ENCODE peak calls at places on chromosomes 12 and 14, in nine cellular contexts. Y, X, T, W, Z, N, L, S and B are unnamed samples.

GRCh38 chr14:53912121-53912520 is 44.5 kb downstream of the BMP4 start:
- DNase-seq in Y (no peak), X (no peak), T (no peak), W (no peak), Z (no peak), N (no peak), L (no peak), S (no peak), B (no peak)

GRCh38 chr12:46562625-46563228 is 190.2 kb upstream of the SLC38A2 start:
- DNase-seq in Y (no peak), X (no peak), T (no peak), W (peak), Z (peak), N (no peak), L (peak), S (no peak), B (no peak)

GRCh38 chr12:93750056-93750455 is 72.9 kb downstream of the CRADD start:
- DNase-seq in Y (no peak), X (no peak), T (no peak), W (no peak), Z (no peak), N (no peak), L (no peak), S (no peak), B (no peak)

GRCh38 chr14:100696590-100696989 is 30.1 kb upstream of the DLK1 start:
- DNase-seq in Y (no peak), X (no peak), T (no peak), W (no peak), Z (no peak), N (no peak), L (no peak), S (no peak), B (no peak)

GRCh38 chr12:106245767-106246166 is 2.1 kb downstream of the CKAP4 start:
- DNase-seq in Y (no peak), X (no peak), T (no peak), W (peak), Z (peak), N (no peak), L (peak), S (no peak), B (no peak)

GRCh38 chr14:104110491-104111209 is 25.1 kb downstream of the ASPG start:
- DNase-seq in Y (peak), X (no peak), T (no peak), W (no peak), Z (no peak), N (no peak), L (no peak), S (no peak), B (no peak)

GRCh38 chr14:104132981-104133380 is 5.4 kb upstream of the KIF26A start:
- DNase-seq in Y (peak), X (no peak), T (no peak), W (no peak), Z (no peak), N (no peak), L (peak), S (no peak), B (no peak)

GRCh38 chr12:16325426-16325825 is 22.0 kb upstream of the MGST1 start:
- DNase-seq in Y (no peak), X (no peak), T (no peak), W (no peak), Z (no peak), N (no peak), L (no peak), S (no peak), B (no peak)

GRCh38 chr12:105504286-105504685 is 173.8 kb downstream of the C12orf75 start:
- DNase-seq in Y (no peak), X (no peak), T (no peak), W (no peak), Z (no peak), N (no peak), L (peak), S (no peak), B (no peak)

GRCh38 chr12:21566223-21566906 is 38.3 kb downstream of the GYS2 start:
- DNase-seq in Y (no peak), X (no peak), T (no peak), W (peak), Z (no peak), N (no peak), L (no peak), S (no peak), B (no peak)

GRCh38 chr12:121568971-121569808 is 11.6 kb downstream of the KDM2B start:
- DNase-seq in Y (no peak), X (no peak), T (no peak), W (peak), Z (peak), N (no peak), L (peak), S (no peak), B (no peak)

GRCh38 chr12:14960548-14961465 is 594 bp downstream of the ARHGDIB start:
- DNase-seq in Y (no peak), X (peak), T (no peak), W (no peak), Z (peak), N (no peak), L (no peak), S (no peak), B (peak)

GRCh38 chr12:23083267-23083666 is 458.3 kb downstream of the ETNK1 start:
- DNase-seq in Y (no peak), X (no peak), T (no peak), W (peak), Z (peak), N (no peak), L (no peak), S (no peak), B (no peak)

GRCh38 chr14:75979071-75979571 is 2.7 kb downstream of the TGFB3 start:
- DNase-seq in Y (peak), X (peak), T (peak), W (no peak), Z (peak), N (no peak), L (peak), S (peak), B (no peak)

GRCh38 chr12:21941522-21942376 is 523 bp upstream of the ABCC9 start:
- DNase-seq in Y (peak), X (no peak), T (peak), W (no peak), Z (peak), N (no peak), L (peak), S (no peak), B (no peak)

GRCh38 chr12:107027304-107028053 is 40.5 kb upstream of the MTERF2 start:
- DNase-seq in Y (no peak), X (no peak), T (peak), W (peak), Z (peak), N (no peak), L (peak), S (no peak), B (no peak)

GRCh38 chr12:31117203-31118011 is 43.7 kb downstream of the DDX11 start:
- DNase-seq in Y (peak), X (peak), T (peak), W (no peak), Z (no peak), N (peak), L (peak), S (peak), B (no peak)

GRCh38 chr12:32727237-32727636 is 28.5 kb downstream of the YARS2 start:
- DNase-seq in Y (no peak), X (no peak), T (no peak), W (no peak), Z (peak), N (no peak), L (peak), S (no peak), B (no peak)

GRCh38 chr14:77206877-77207389 is 25.3 kb downstream of the TMEM63C start:
- DNase-seq in Y (no peak), X (no peak), T (no peak), W (no peak), Z (no peak), N (no peak), L (peak), S (no peak), B (no peak)

GRCh38 chr12:57055834-57056233 is 5.9 kb upstream of the MYO1A start:
- DNase-seq in Y (no peak), X (no peak), T (no peak), W (no peak), Z (peak), N (no peak), L (no peak), S (no peak), B (no peak)

GRCh38 chr14:71856199-71856919 is 75.9 kb upstream of the RGS6 start:
- DNase-seq in Y (no peak), X (no peak), T (no peak), W (no peak), Z (peak), N (no peak), L (peak), S (no peak), B (peak)

GRCh38 chr12:131313635-131314034 is 359.9 kb downstream of the ADGRD1 start:
- DNase-seq in Y (no peak), X (no peak), T (no peak), W (no peak), Z (no peak), N (no peak), L (no peak), S (no peak), B (no peak)